ENCODE peak calls at places on chromosomes 4 and X, in six cellular contexts. A is transverse colon, K is A549, P is adrenal gland, O is tibial nerve, T is esophagus squamous epithelium. Y is an unnamed sample.

GRCh38 chr4:94641702-94642560 is 115.8 kb upstream of the BMPR1B start:
- DNase-seq in A (no peak), K (peak; percentile 47), P (no peak), O (no peak), T (no peak), Y (no peak)

GRCh38 chr4:56689231-56689630 is 8.1 kb upstream of the HOPX start:
- DNase-seq in A (no peak), K (no peak), P (no peak), O (no peak), T (no peak), Y (no peak)

GRCh38 chr4:53908661-53909078 is 155.7 kb downstream of the CHIC2 start:
- DNase-seq in A (peak; percentile 15), K (peak; percentile 57), P (peak; percentile 45), O (peak; percentile 59), T (no peak), Y (no peak)

GRCh38 chr4:107449611-107450369 is 270.2 kb downstream of the PAPSS1 start:
- DNase-seq in A (no peak), K (no peak), P (no peak), O (no peak), T (no peak), Y (no peak)

GRCh38 chr4:124710911-124711310 is 1.6 kb downstream of the ANKRD50 start:
- DNase-seq in A (no peak), K (no peak), P (no peak), O (no peak), T (no peak), Y (no peak)

GRCh38 chr4:115596265-115597001 is 483.0 kb upstream of the NDST4 start:
- DNase-seq in A (no peak), K (no peak), P (no peak), O (no peak), T (no peak), Y (no peak)

GRCh38 chr4:19262467-19262866 is 989.2 kb upstream of the SLIT2 start:
- DNase-seq in A (no peak), K (no peak), P (no peak), O (no peak), T (no peak), Y (no peak)

GRCh38 chr4:153661215-153661822 is 22.8 kb upstream of the TLR2 start:
- DNase-seq in A (no peak), K (no peak), P (no peak), O (peak; percentile 74), T (no peak), Y (no peak)

GRCh38 chr4:95044204-95044848 is 286.6 kb downstream of the BMPR1B start:
- DNase-seq in A (no peak), K (no peak), P (no peak), O (no peak), T (no peak), Y (no peak)

GRCh38 chr4:109352941-109353340 is 50.5 kb upstream of the COL25A1 start:
- DNase-seq in A (no peak), K (no peak), P (no peak), O (no peak), T (no peak), Y (no peak)

GRCh38 chrX:19616959-19617358 is 101.7 kb upstream of the MAP3K15 start:
- DNase-seq in A (no peak), K (no peak), P (no peak), O (no peak), T (no peak), Y (no peak)

GRCh38 chr4:76690091-76690905 is 207.6 kb downstream of the SOWAHB start:
- DNase-seq in A (peak; percentile 39), K (peak; percentile 14), P (peak; percentile 21), O (no peak), T (no peak), Y (no peak)

GRCh38 chr4:338759-339097 is 1.1 kb downstream of the ZNF141 start:
- DNase-seq in A (no peak), K (no peak), P (no peak), O (no peak), T (no peak), Y (no peak)

GRCh38 chr4:76974150-76974549 is 24.6 kb downstream of the SEPTIN11 start:
- DNase-seq in A (no peak), K (no peak), P (no peak), O (no peak), T (no peak), Y (no peak)

GRCh38 chr4:98746530-98746929 is 88.1 kb upstream of the TSPAN5 start:
- DNase-seq in A (peak; percentile 13), K (no peak), P (no peak), O (no peak), T (no peak), Y (no peak)

GRCh38 chr4:185411833-185412232 is 13.9 kb downstream of the UFSP2 start:
- DNase-seq in A (no peak), K (no peak), P (no peak), O (no peak), T (no peak), Y (no peak)

GRCh38 chr4:19857405-19857804 is 394.3 kb upstream of the SLIT2 start:
- DNase-seq in A (no peak), K (no peak), P (no peak), O (no peak), T (no peak), Y (no peak)

GRCh38 chrX:49001521-49002090 is 458 bp downstream of the GRIPAP1 start:
- DNase-seq in A (peak; percentile 22), K (peak; percentile 54), P (no peak), O (peak; percentile 5), T (no peak), Y (no peak)

GRCh38 chr4:2849267-2850140 is 5.9 kb downstream of the ADD1 start:
- DNase-seq in A (peak; percentile 56), K (no peak), P (peak; percentile 8), O (no peak), T (no peak), Y (no peak)

GRCh38 chrX:116272328-116272727 is 101.8 kb downstream of the AGTR2 start:
- DNase-seq in A (peak; percentile 15), K (peak; percentile 12), P (no peak), O (no peak), T (no peak), Y (no peak)

GRCh38 chr4:129138762-129139496 is 43.0 kb downstream of the C4orf33 start:
- DNase-seq in A (no peak), K (no peak), P (no peak), O (no peak), T (no peak), Y (no peak)

DNA sequence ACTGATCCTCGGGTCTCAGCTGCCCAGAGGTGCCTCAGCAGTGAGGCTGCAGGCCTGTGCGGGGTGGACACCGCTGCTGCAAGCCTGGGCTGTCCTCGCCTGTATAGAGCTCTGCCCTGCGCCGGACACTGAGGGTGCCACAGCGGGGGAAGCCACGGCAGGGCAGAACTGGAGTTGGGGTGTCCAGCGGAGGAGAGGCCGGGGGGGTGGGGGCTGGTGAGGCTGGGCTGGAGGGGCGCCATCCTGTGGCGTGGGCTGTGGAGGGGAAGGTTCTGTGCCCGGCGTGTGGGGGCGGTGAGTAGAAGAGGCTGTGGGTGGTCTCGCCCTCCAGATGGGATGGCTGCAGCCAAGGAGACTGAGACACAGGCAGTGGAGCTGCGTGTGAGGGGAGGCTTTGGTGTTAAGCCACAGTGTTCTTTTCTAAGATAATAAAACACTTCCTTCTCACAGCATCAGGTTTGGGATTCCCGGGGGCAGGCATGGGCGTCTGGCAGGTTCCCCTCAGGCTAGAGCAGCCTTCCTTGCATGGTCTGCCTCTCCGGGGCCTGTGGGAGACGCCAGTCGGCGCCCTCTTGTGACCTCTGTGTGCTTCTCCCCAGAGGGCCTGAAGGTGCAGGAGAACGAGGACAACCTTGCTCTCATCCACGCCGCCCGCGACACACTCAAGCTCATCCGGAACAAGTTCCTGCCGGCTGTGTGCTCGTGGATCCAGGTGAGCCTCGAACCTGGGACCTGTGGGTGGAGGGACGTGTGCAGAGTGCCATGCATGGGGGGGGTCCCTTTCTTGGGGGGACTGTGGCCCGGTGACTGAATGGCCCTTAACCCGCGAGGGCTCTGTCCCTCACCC is 7.4 kb downstream of the UVSSA start:
- DNase-seq in A (no peak), K (no peak), P (no peak), O (no peak), T (no peak), Y (no peak)
- TF ChIP-seq CTCF in A (no peak), K (no peak), P (no peak), O (no peak), T (no peak), Y (no peak)

GRCh38 chr4:6783111-6783981 is 819 bp downstream of the KIAA0232 start:
- DNase-seq in A (peak; percentile 94), K (peak; percentile 73), P (peak; percentile 90), O (peak; percentile 76), T (no peak), Y (peak; percentile 85)
- TF ChIP-seq POLR2A in A (peak; percentile 90), K (peak; percentile 27), P (peak; percentile 89), O (peak; percentile 88), T (no peak), Y (no peak)

GRCh38 chr4:31539279-31540074 is 819.3 kb downstream of the PCDH7 start:
- DNase-seq in A (no peak), K (no peak), P (no peak), O (no peak), T (no peak), Y (no peak)

DNA sequence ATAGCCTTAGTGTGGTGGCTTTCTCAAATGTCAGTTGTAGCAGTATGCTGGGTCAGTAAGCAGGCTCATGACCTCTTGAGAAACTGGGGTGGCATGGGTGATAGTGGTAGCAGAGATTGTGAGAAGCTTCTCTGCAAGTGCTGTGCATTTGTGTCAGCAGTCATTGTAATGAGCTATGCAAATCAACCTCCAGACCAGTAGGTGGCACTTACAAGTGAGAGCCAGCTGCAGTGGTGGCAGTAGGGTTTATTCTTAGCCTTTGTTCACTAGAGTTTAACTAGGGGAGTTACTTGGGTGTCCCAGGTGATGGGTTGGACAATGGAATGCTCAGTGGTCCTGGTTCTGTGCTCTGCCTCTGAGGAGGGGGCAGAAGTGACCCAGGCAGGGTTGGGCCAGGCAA is 818.7 kb downstream of the PCDH7 start:
- DNase-seq in A (no peak), K (no peak), P (no peak), O (no peak), T (no peak), Y (no peak)
- TF ChIP-seq CTCF in A (no peak), K (no peak), P (no peak), O (no peak), T (no peak), Y (no peak)

GRCh38 chr4:38132140-38132673 is 172.0 kb downstream of the PTTG2 start:
- DNase-seq in A (peak; percentile 59), K (no peak), P (peak; percentile 40), O (peak; percentile 78), T (no peak), Y (no peak)
- TF ChIP-seq POLR2A in A (peak; percentile 20), K (no peak), P (no peak), O (peak; percentile 46), T (no peak), Y (no peak)

DNA sequence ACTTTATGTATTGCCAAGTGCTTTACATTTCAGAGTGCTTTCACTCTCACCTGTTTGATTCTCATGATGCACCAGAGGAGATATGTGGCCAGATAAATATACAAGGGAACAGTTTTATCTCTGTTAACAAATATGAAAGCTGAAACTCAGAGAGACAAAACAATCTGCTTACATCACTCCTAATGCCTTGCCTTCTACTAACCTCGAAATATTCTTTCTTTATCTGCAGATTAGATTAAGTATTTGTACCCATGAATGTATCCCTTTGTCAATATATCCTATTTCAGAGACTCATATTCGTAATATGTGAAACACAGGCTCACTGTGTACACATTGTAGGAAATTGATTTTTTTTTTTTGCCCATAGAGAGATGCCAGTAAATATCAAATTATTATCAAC is 178.1 kb downstream of the NWD2 start:
- DNase-seq in A (no peak), K (no peak), P (no peak), O (no peak), T (no peak), Y (no peak)
- TF ChIP-seq CTCF in A (no peak), K (no peak), P (no peak), O (no peak), T (no peak), Y (no peak)